ENCODE peak calls at places on chromosomes 7 and 10, in eight cellular contexts. M is A549; T is pancreas; H is mucosa of descending colon; U is T-helper 17 cell; J is stimulated activated naive CD8-positive, alpha-beta T cell treated with anti-CD3 and anti-CD28 coated beads, Interleukin-15, Interleukin-2, amounts not matched to agents 100 U/mL and 50 U/mL, for 24 hours; A is activated CD4-positive, alpha-beta T cell treated with anti-CD3 and anti-CD28 coated beads for 36 hours; W is naive thymus-derived CD4-positive, alpha-beta T cell. G is an unnamed sample.

GRCh38 chr10:33680036-33680435 is 345.6 kb upstream of the NRP1 start:
- ATAC-seq in M (no peak), T (no peak), H (no peak), U (no peak), J (no peak), A (no peak), W (no peak), G (no peak)

GRCh38 chr10:3755440-3756359 is 29.3 kb downstream of the KLF6 start:
- ATAC-seq in M (peak), T (peak), H (no peak), U (no peak), J (no peak), A (peak), W (no peak), G (peak)

GRCh38 chr7:137417464-137417863 is 73.9 kb upstream of the PTN start:
- ATAC-seq in M (no peak), T (no peak), H (no peak), U (no peak), J (no peak), A (no peak), W (no peak), G (no peak)

GRCh38 chr7:70997275-70997674 is 134.7 kb upstream of the GALNT17 start:
- ATAC-seq in M (no peak), T (no peak), H (no peak), U (no peak), J (no peak), A (no peak), W (no peak), G (no peak)

GRCh38 chr7:17487343-17487742 is 188.9 kb downstream of the AHR start:
- ATAC-seq in M (no peak), T (no peak), H (no peak), U (no peak), J (no peak), A (no peak), W (no peak), G (no peak)

GRCh38 chr7:144854839-144855424 is 19.1 kb upstream of the TPK1 start:
- ATAC-seq in M (peak), T (no peak), H (no peak), U (no peak), J (no peak), A (no peak), W (no peak), G (peak)

GRCh38 chr10:70474780-70475179 is 3.8 kb upstream of the PALD1 start:
- ATAC-seq in M (no peak), T (no peak), H (no peak), U (no peak), J (no peak), A (no peak), W (no peak), G (no peak)

GRCh38 chr7:27359737-27360136 is 117.1 kb downstream of the EVX1 start:
- ATAC-seq in M (no peak), T (no peak), H (no peak), U (no peak), J (no peak), A (no peak), W (peak), G (no peak)

GRCh38 chr7:111198255-111198654 is 107.3 kb downstream of the LRRN3 start:
- ATAC-seq in M (peak), T (peak), H (peak), U (no peak), J (peak), A (peak), W (no peak), G (peak)

GRCh38 chr10:109886037-109886787 is 37.1 kb downstream of the XPNPEP1 start:
- ATAC-seq in M (no peak), T (no peak), H (no peak), U (no peak), J (no peak), A (no peak), W (no peak), G (no peak)

GRCh38 chr7:34425194-34425593 is 232.8 kb upstream of the NPSR1 start:
- ATAC-seq in M (peak), T (no peak), H (no peak), U (no peak), J (no peak), A (no peak), W (no peak), G (no peak)

GRCh38 chr10:60399343-60399742 is 9.7 kb upstream of the ANK3 start:
- ATAC-seq in M (no peak), T (no peak), H (no peak), U (no peak), J (no peak), A (no peak), W (no peak), G (no peak)

GRCh38 chr10:86718556-86718955 is 37.9 kb upstream of the BMPR1A start:
- ATAC-seq in M (no peak), T (no peak), H (no peak), U (no peak), J (no peak), A (no peak), W (no peak), G (no peak)

GRCh38 chr7:105587899-105588690 is 6.8 kb upstream of the EFCAB10 start:
- ATAC-seq in M (no peak), T (no peak), H (no peak), U (no peak), J (peak), A (peak), W (no peak), G (peak)

GRCh38 chr10:112899396-112900065 is 50.5 kb upstream of the TCF7L2 start:
- ATAC-seq in M (peak), T (peak), H (peak), U (no peak), J (no peak), A (no peak), W (no peak), G (no peak)

GRCh38 chr7:117479480-117480224 is at the start of gene CFTR:
- ATAC-seq in M (peak), T (peak), H (peak), U (no peak), J (no peak), A (no peak), W (no peak), G (no peak)

GRCh38 chr10:89475567-89475966 is 59.8 kb downstream of the SLC16A12 start:
- ATAC-seq in M (peak), T (peak), H (no peak), U (no peak), J (no peak), A (no peak), W (no peak), G (no peak)

GRCh38 chr7:30863694-30864011 is 48.0 kb upstream of the AQP1 start:
- ATAC-seq in M (no peak), T (no peak), H (no peak), U (no peak), J (no peak), A (no peak), W (no peak), G (no peak)

GRCh38 chr7:75993689-75994387 is 557 bp downstream of the TMEM120A start:
- ATAC-seq in M (peak), T (peak), H (peak), U (peak), J (no peak), A (peak), W (peak), G (peak)

GRCh38 chr7:132455306-132455705 is 121.0 kb downstream of the PLXNA4 start:
- ATAC-seq in M (no peak), T (no peak), H (peak), U (no peak), J (peak), A (peak), W (peak), G (no peak)

GRCh38 chr7:84149573-84149972 is 45.0 kb downstream of the SEMA3A start:
- ATAC-seq in M (no peak), T (no peak), H (no peak), U (no peak), J (no peak), A (no peak), W (no peak), G (no peak)

GRCh38 chr7:101714097-101714496 is 85.0 kb upstream of the MYL10 start:
- ATAC-seq in M (no peak), T (no peak), H (no peak), U (no peak), J (no peak), A (no peak), W (no peak), G (no peak)

GRCh38 chr7:115116773-115117715 is 195.2 kb downstream of the MDFIC start:
- ATAC-seq in M (peak), T (peak), H (no peak), U (no peak), J (no peak), A (no peak), W (no peak), G (no peak)

GRCh38 chr7:98086231-98086855 is 20.3 kb upstream of the LMTK2 start:
- ATAC-seq in M (peak), T (peak), H (peak), U (no peak), J (no peak), A (no peak), W (no peak), G (no peak)

GRCh38 chr7:128398841-128399135 is 11.0 kb downstream of the IMPDH1 start:
- ATAC-seq in M (peak), T (peak), H (peak), U (no peak), J (no peak), A (peak), W (no peak), G (peak)

GRCh38 chr7:41476117-41476803 is 226.6 kb downstream of the INHBA start:
- ATAC-seq in M (no peak), T (no peak), H (no peak), U (no peak), J (no peak), A (no peak), W (no peak), G (no peak)